ENCODE peak calls at places on chromosome 18, in five cellular contexts. One of them, this sample, is unnamed.

GRCh38 chr18:48897531-48897930 is 53.2 kb downstream of the SMAD7 start:
- DNase-seq in B cell: no peak
- DNase-seq in endothelial cell: no peak
- DNase-seq in HTR-8/SVneo: no peak
- DNase-seq in effector memory CD8-positive, alpha-beta T cell: no peak
- DNase-seq in this sample: no peak

GRCh38 chr18:39406941-39407340 is 1841.3 kb upstream of the CELF4 start:
- DNase-seq in B cell: no peak
- DNase-seq in endothelial cell: no peak
- DNase-seq in HTR-8/SVneo: no peak
- DNase-seq in effector memory CD8-positive, alpha-beta T cell: no peak
- DNase-seq in this sample: no peak

GRCh38 chr18:75161629-75162028 is 47.3 kb downstream of the PTGR3 start:
- DNase-seq in HTR-8/SVneo: no peak
- DNase-seq in B cell: peak
- DNase-seq in effector memory CD8-positive, alpha-beta T cell: no peak
- DNase-seq in endothelial cell: no peak
- DNase-seq in this sample: peak

GRCh38 chr18:49137093-49137492 is 186.3 kb upstream of the SMAD7 start:
- DNase-seq in effector memory CD8-positive, alpha-beta T cell: no peak
- DNase-seq in HTR-8/SVneo: no peak
- DNase-seq in endothelial cell: no peak
- DNase-seq in B cell: no peak
- DNase-seq in this sample: no peak

GRCh38 chr18:80247403-80247916 is at the start of gene PARD6G:
- DNase-seq in endothelial cell: peak
- DNase-seq in HTR-8/SVneo: peak
- DNase-seq in effector memory CD8-positive, alpha-beta T cell: peak
- DNase-seq in B cell: peak
- DNase-seq in this sample: peak

GRCh38 chr18:73296686-73297085 is 428.9 kb upstream of the NETO1 start:
- DNase-seq in endothelial cell: no peak
- DNase-seq in B cell: no peak
- DNase-seq in effector memory CD8-positive, alpha-beta T cell: no peak
- DNase-seq in HTR-8/SVneo: no peak
- DNase-seq in this sample: no peak

GRCh38 chr18:48929951-48930713 is 20.6 kb downstream of the SMAD7 start:
- DNase-seq in effector memory CD8-positive, alpha-beta T cell: no peak
- DNase-seq in B cell: no peak
- DNase-seq in endothelial cell: no peak
- DNase-seq in HTR-8/SVneo: peak
- DNase-seq in this sample: peak

GRCh38 chr18:3151379-3152264 is 68.1 kb downstream of the MYOM1 start:
- DNase-seq in endothelial cell: no peak
- DNase-seq in effector memory CD8-positive, alpha-beta T cell: no peak
- DNase-seq in B cell: peak
- DNase-seq in HTR-8/SVneo: peak
- DNase-seq in this sample: no peak

GRCh38 chr18:61954347-61954746 is 61.5 kb upstream of the RNF152 start:
- DNase-seq in HTR-8/SVneo: no peak
- DNase-seq in B cell: no peak
- DNase-seq in endothelial cell: no peak
- DNase-seq in effector memory CD8-positive, alpha-beta T cell: no peak
- DNase-seq in this sample: no peak

GRCh38 chr18:14971461-14972185 is 223.7 kb downstream of the ANKRD30B start:
- DNase-seq in effector memory CD8-positive, alpha-beta T cell: no peak
- DNase-seq in B cell: no peak
- DNase-seq in HTR-8/SVneo: peak
- DNase-seq in endothelial cell: no peak
- DNase-seq in this sample: no peak

GRCh38 chr18:51340332-51340731 is 142.9 kb upstream of the MEX3C start:
- DNase-seq in HTR-8/SVneo: no peak
- DNase-seq in effector memory CD8-positive, alpha-beta T cell: no peak
- DNase-seq in B cell: no peak
- DNase-seq in endothelial cell: no peak
- DNase-seq in this sample: no peak

GRCh38 chr18:30889582-30890301 is 152.8 kb downstream of the DSC3 start:
- DNase-seq in B cell: no peak
- DNase-seq in endothelial cell: peak
- DNase-seq in HTR-8/SVneo: no peak
- DNase-seq in effector memory CD8-positive, alpha-beta T cell: no peak
- DNase-seq in this sample: no peak

GRCh38 chr18:70454705-70455322 is 166.0 kb downstream of the SOCS6 start:
- DNase-seq in HTR-8/SVneo: peak
- DNase-seq in B cell: no peak
- DNase-seq in endothelial cell: peak
- DNase-seq in effector memory CD8-positive, alpha-beta T cell: peak
- DNase-seq in this sample: no peak

GRCh38 chr18:75358928-75359327 is 68.6 kb downstream of the SMIM21 start:
- DNase-seq in B cell: no peak
- DNase-seq in endothelial cell: no peak
- DNase-seq in effector memory CD8-positive, alpha-beta T cell: no peak
- DNase-seq in HTR-8/SVneo: no peak
- DNase-seq in this sample: peak

GRCh38 chr18:10840768-10841167 is 308.6 kb downstream of the PIEZO2 start:
- DNase-seq in effector memory CD8-positive, alpha-beta T cell: no peak
- DNase-seq in B cell: no peak
- DNase-seq in HTR-8/SVneo: no peak
- DNase-seq in endothelial cell: no peak
- DNase-seq in this sample: no peak

GRCh38 chr18:31497711-31498449 is at the start of gene DSG2:
- DNase-seq in B cell: peak
- DNase-seq in effector memory CD8-positive, alpha-beta T cell: no peak
- DNase-seq in endothelial cell: peak
- DNase-seq in HTR-8/SVneo: peak
- DNase-seq in this sample: peak

GRCh38 chr18:40159141-40160017 is 1795.7 kb upstream of the PIK3C3 start:
- DNase-seq in HTR-8/SVneo: peak
- DNase-seq in endothelial cell: peak
- DNase-seq in effector memory CD8-positive, alpha-beta T cell: no peak
- DNase-seq in B cell: no peak
- DNase-seq in this sample: no peak

GRCh38 chr18:361100-361732 is 93.4 kb upstream of the THOC1 start:
- DNase-seq in B cell: no peak
- DNase-seq in HTR-8/SVneo: no peak
- DNase-seq in endothelial cell: no peak
- DNase-seq in effector memory CD8-positive, alpha-beta T cell: no peak
- DNase-seq in this sample: no peak

GRCh38 chr18:48408727-48409590 is at the start of gene ZBTB7C:
- DNase-seq in endothelial cell: peak
- DNase-seq in effector memory CD8-positive, alpha-beta T cell: no peak
- DNase-seq in B cell: peak
- DNase-seq in HTR-8/SVneo: no peak
- DNase-seq in this sample: no peak

GRCh38 chr18:22703883-22704626 is 229.1 kb upstream of the RBBP8 start:
- DNase-seq in B cell: peak
- DNase-seq in effector memory CD8-positive, alpha-beta T cell: peak
- DNase-seq in HTR-8/SVneo: peak
- DNase-seq in endothelial cell: no peak
- DNase-seq in this sample: peak

GRCh38 chr18:73136134-73136533 is 268.3 kb upstream of the NETO1 start:
- DNase-seq in effector memory CD8-positive, alpha-beta T cell: no peak
- DNase-seq in endothelial cell: no peak
- DNase-seq in HTR-8/SVneo: no peak
- DNase-seq in B cell: peak
- DNase-seq in this sample: no peak

GRCh38 chr18:25843791-25844190 is 246.6 kb downstream of the SS18 start:
- DNase-seq in B cell: no peak
- DNase-seq in HTR-8/SVneo: no peak
- DNase-seq in effector memory CD8-positive, alpha-beta T cell: no peak
- DNase-seq in endothelial cell: no peak
- DNase-seq in this sample: no peak

GRCh38 chr18:53553030-53553429 is 671.4 kb downstream of the MBD2 start:
- DNase-seq in B cell: no peak
- DNase-seq in effector memory CD8-positive, alpha-beta T cell: no peak
- DNase-seq in HTR-8/SVneo: no peak
- DNase-seq in endothelial cell: no peak
- DNase-seq in this sample: no peak

GRCh38 chr18:63071566-63072175 is 247.9 kb downstream of the BCL2 start:
- DNase-seq in HTR-8/SVneo: no peak
- DNase-seq in endothelial cell: no peak
- DNase-seq in B cell: no peak
- DNase-seq in effector memory CD8-positive, alpha-beta T cell: no peak
- DNase-seq in this sample: no peak

GRCh38 chr18:74577019-74577418 is 20.7 kb upstream of the ZNF407 start:
- DNase-seq in B cell: no peak
- DNase-seq in HTR-8/SVneo: no peak
- DNase-seq in effector memory CD8-positive, alpha-beta T cell: no peak
- DNase-seq in endothelial cell: no peak
- DNase-seq in this sample: no peak

GRCh38 chr18:50627594-50628542 is 68.0 kb downstream of the MAPK4 start:
- DNase-seq in HTR-8/SVneo: no peak
- DNase-seq in effector memory CD8-positive, alpha-beta T cell: no peak
- DNase-seq in endothelial cell: no peak
- DNase-seq in B cell: no peak
- DNase-seq in this sample: no peak

GRCh38 chr18:31487251-31488015 is 10.5 kb upstream of the DSG2 start:
- DNase-seq in B cell: no peak
- DNase-seq in effector memory CD8-positive, alpha-beta T cell: no peak
- DNase-seq in endothelial cell: no peak
- DNase-seq in HTR-8/SVneo: peak
- DNase-seq in this sample: peak

GRCh38 chr18:31010601-31011000 is 31.9 kb downstream of the DSC3 start:
- DNase-seq in B cell: no peak
- DNase-seq in effector memory CD8-positive, alpha-beta T cell: no peak
- DNase-seq in HTR-8/SVneo: no peak
- DNase-seq in endothelial cell: no peak
- DNase-seq in this sample: no peak